ENCODE peak calls at places on chromosomes 12 and 14, in four cellular contexts. W is HepG2, Q is K562, C is SK-N-SH. G is an unnamed sample.

GRCh38 chr14:75254901-75255300 is 23.7 kb upstream of the FOS start:
- DNase-seq in C (no peak), Q (peak), W (no peak), G (no peak)

GRCh38 chr14:64507376-64508156 is 3.0 kb downstream of the ZBTB1 start:
- DNase-seq in Q (peak), W (no peak), C (no peak), G (no peak)

GRCh38 chr12:22443379-22444316 is 100.7 kb downstream of the C2CD5 start:
- DNase-seq in C (peak), Q (peak), W (peak), G (peak)

GRCh38 chr12:54374555-54375257 is 9.8 kb downstream of the ZNF385A start:
- DNase-seq in W (no peak), C (peak), Q (no peak), G (no peak)

GRCh38 chr12:22662356-22662755 is 37.4 kb downstream of the ETNK1 start:
- DNase-seq in C (no peak), Q (no peak), W (no peak), G (no peak)

GRCh38 chr14:103372552-103373304 is 12.5 kb upstream of the MARK3 start:
- DNase-seq in W (peak), C (no peak), Q (peak), G (peak)

GRCh38 chr12:105738036-105738435 is 400.7 kb downstream of the NUAK1 start:
- DNase-seq in C (no peak), Q (no peak), W (no peak), G (no peak)

GRCh38 chr12:2503762-2504161 is 291.0 kb upstream of the FKBP4 start:
- DNase-seq in C (no peak), W (no peak), Q (peak), G (no peak)

GRCh38 chr12:93050026-93050747 is 121.1 kb upstream of the EEA1 start:
- DNase-seq in C (no peak), W (no peak), Q (no peak), G (no peak)

GRCh38 chr14:64806202-64806861 is 73.4 kb downstream of the SPTB start:
- DNase-seq in C (no peak), W (peak), Q (no peak), G (no peak)

GRCh38 chr14:95518045-95518751 is 1.7 kb upstream of the SYNE3 start:
- DNase-seq in W (no peak), C (no peak), Q (no peak), G (no peak)

GRCh38 chr12:85733984-85734383 is 102.2 kb downstream of the RASSF9 start:
- DNase-seq in Q (no peak), W (no peak), C (no peak), G (no peak)

GRCh38 chr12:6288235-6288634 is 22.2 kb upstream of the PLEKHG6 start:
- DNase-seq in W (no peak), Q (no peak), C (no peak), G (no peak)

GRCh38 chr14:55698051-55698450 is 118.0 kb downstream of the KTN1 start:
- DNase-seq in C (no peak), Q (no peak), W (no peak), G (no peak)

GRCh38 chr14:23376477-23377200 is at the start of gene CMTM5:
- DNase-seq in Q (no peak), W (no peak), C (no peak), G (no peak)

GRCh38 chr12:81077686-81078441 is at the start of gene ACSS3:
- DNase-seq in Q (no peak), W (peak), C (peak), G (no peak)

GRCh38 chr12:8493084-8493483 is 20.2 kb upstream of the CLEC4D start:
- DNase-seq in Q (no peak), C (no peak), W (no peak), G (no peak)

GRCh38 chr12:107332726-107333125 is 239.4 kb upstream of the CRY1 start:
- DNase-seq in C (no peak), Q (no peak), W (no peak), G (no peak)

GRCh38 chr14:73770977-73771847 is 57.0 kb upstream of the PNMA1 start:
- DNase-seq in C (no peak), W (no peak), Q (no peak), G (no peak)

GRCh38 chr14:70906785-70907171 is 481 bp upstream of the PCNX1 start:
- DNase-seq in C (no peak), Q (no peak), W (no peak), G (no peak)

GRCh38 chr12:128914908-128915563 is 61.8 kb downstream of the GLT1D1 start:
- DNase-seq in Q (no peak), W (no peak), C (no peak), G (no peak)

GRCh38 chr14:33369041-33369440 is 430.4 kb downstream of the NPAS3 start:
- DNase-seq in Q (no peak), C (no peak), W (no peak), G (no peak)

GRCh38 chr12:92403210-92404175 is 257.8 kb upstream of the BTG1 start:
- DNase-seq in W (no peak), Q (peak), C (no peak), G (no peak)

GRCh38 chr12:118319627-118320026 is 53.1 kb downstream of the TAOK3 start:
- DNase-seq in W (no peak), C (no peak), Q (no peak), G (no peak)

GRCh38 chr14:77457115-77457521 is 283 bp downstream of the VIPAS39 start:
- DNase-seq in Q (no peak), C (peak), W (no peak), G (no peak)

GRCh38 chr14:61527325-61528100 is 167.8 kb upstream of the HIF1A start:
- DNase-seq in Q (peak), C (no peak), W (peak), G (no peak)

GRCh38 chr12:32868885-32869284 is 27.7 kb downstream of the PKP2 start:
- DNase-seq in W (no peak), Q (no peak), C (no peak), G (no peak)

GRCh38 chr12:105983622-105984325 is 155.0 kb downstream of the NUAK1 start:
- DNase-seq in Q (no peak), C (no peak), W (no peak), G (no peak)

GRCh38 chr14:28773917-28774691 is 7.5 kb downstream of the FOXG1 start:
- DNase-seq in W (no peak), C (no peak), Q (peak), G (no peak)

GRCh38 chr14:91307046-91307445 is 62.5 kb upstream of the GPR68 start:
- DNase-seq in C (no peak), Q (no peak), W (no peak), G (no peak)

GRCh38 chr12:121709478-121709890 is 3.1 kb upstream of the TMEM120B start:
- DNase-seq in W (peak), C (no peak), Q (no peak), G (peak)

GRCh38 chr12:88993655-88994054 is 358.6 kb downstream of the DUSP6 start:
- DNase-seq in Q (peak), C (peak), W (peak), G (peak)

GRCh38 chr14:77066555-77067172 is 31.4 kb upstream of the CIPC start:
- DNase-seq in W (no peak), C (no peak), Q (no peak), G (no peak)

GRCh38 chr12:30909721-30910350 is 16.7 kb upstream of the TSPAN11 start:
- DNase-seq in W (no peak), Q (no peak), C (no peak), G (no peak)

DNA sequence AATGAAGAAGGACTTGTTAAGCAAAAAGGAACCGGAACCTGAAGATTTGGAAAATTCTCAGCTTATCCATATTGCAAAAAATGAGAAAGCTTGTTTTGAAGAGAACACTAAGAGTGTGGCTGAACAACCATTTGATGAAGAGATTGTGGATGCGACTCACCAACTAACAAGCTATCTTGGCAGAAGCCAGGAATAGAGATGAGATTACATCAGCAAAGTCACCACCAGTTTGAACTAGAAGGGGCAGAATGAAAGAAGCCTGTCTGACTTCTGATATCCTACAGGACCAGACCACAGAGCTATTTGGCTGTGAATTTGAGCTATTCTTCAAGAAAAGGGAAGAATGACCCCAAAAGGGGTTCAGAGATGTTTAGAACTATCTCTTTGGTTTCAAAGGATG is 15.2 kb downstream of the NDUFA9 start:
- DNase-seq in C (no peak), W (no peak), Q (no peak), G (no peak)
- TF ChIP-seq JUND in C (peak), W (no peak), Q (no peak), G (no peak)

GRCh38 chr12:131893605-131894312 is 663 bp upstream of the ULK1 start:
- DNase-seq in C (no peak), W (no peak), Q (no peak), G (no peak)
- TF ChIP-seq ELF1 in C (no peak), W (no peak), Q (no peak), G (no peak)

GRCh38 chr12:49552014-49552413 is 13.2 kb downstream of the KCNH3 start:
- DNase-seq in Q (no peak), C (peak), W (no peak), G (no peak)

GRCh38 chr12:49552425-49552824 is 13.6 kb downstream of the KCNH3 start:
- DNase-seq in C (peak), W (no peak), Q (no peak), G (no peak)

GRCh38 chr12:49552899-49553298 is 14.1 kb downstream of the KCNH3 start:
- DNase-seq in Q (no peak), W (no peak), C (no peak), G (no peak)

GRCh38 chr12:49554266-49554665 is 13.7 kb downstream of the MCRS1 start:
- DNase-seq in W (no peak), C (peak), Q (no peak), G (no peak)

GRCh38 chr12:49553512-49554088 is 14.3 kb downstream of the MCRS1 start:
- DNase-seq in W (peak), Q (peak), C (peak), G (peak)
- TF ChIP-seq JUND in W (no peak), Q (no peak), C (no peak), G (no peak)

DNA sequence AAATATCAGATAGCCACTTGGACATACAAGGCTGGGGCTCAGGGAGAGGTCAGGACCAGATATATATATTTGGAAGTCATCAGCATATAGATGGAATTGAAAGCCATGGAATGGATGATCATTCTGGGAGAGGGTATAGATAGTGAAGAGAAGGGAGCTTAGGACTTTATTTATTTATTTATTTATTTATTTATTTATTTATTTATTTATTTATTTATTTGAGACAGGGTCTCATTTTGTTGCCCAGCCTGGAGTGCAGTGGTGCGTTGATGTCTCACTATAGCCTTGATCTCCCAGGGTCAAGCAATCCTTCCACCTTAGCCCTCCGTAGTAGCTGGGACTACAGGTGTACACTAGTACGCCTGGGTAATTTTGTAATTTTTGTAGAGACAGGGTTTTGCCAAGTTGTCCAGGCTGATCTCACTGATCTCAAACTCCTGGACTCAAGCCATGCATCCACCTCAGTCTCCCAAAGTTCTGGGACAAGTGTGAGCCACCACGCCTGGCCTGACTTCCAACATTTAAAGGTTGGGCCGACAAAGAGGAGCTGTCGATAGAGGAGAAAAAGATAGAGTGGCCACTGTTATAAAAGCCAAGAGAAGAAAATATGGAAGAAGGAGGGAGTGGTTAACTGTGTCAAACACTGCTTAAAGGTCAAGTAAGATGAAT is 8.7 kb upstream of the INHBE start:
- DNase-seq in C (no peak), W (no peak), Q (no peak), G (no peak)
- TF ChIP-seq ELF1 in C (no peak), W (no peak), Q (no peak), G (no peak)

GRCh38 chr12:49345048-49345839 is 1.4 kb upstream of the DNAJC22 start:
- DNase-seq in C (peak), W (no peak), Q (no peak), G (no peak)

GRCh38 chr12:49347307-49348237 is 884 bp downstream of the DNAJC22 start:
- DNase-seq in C (peak), W (peak), Q (peak), G (peak)

GRCh38 chr12:49348781-49349180 is 2.1 kb downstream of the DNAJC22 start:
- DNase-seq in C (no peak), Q (no peak), W (no peak), G (no peak)

GRCh38 chr12:49345840-49346658 is 639 bp upstream of the DNAJC22 start:
- DNase-seq in C (peak), W (no peak), Q (peak), G (no peak)

DNA sequence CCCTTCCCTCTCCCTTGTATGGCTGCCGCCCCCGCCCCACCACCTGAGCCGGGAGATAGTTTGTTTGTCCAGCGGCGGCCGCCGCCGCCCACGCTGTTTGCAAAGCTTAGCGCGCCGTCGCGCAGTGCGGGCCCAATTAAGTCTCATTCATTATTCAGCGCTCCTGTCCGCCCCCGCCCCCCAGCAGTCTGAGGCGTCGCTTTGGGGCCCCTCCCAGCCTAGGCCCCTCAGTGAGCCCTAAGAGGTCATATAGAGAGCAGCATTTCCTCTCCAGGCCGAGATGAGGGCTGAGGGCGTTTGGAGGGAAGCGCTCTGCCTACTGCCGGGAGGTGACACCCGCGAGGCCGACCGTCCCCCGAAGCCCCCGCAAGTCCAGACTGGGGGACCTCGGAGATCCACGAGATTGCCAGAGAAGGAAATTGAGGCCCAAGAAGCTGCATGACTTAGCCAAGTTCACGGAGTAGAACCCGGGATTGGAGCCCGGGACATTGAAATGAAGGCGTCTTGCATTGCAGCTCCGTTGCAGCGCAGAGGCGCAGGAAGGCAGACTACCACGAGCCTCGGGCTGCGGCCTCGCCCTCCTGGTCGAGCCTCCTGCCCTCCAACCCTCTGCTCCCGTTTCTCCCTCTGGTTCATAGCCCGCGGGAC is at the start of gene DNAJC22:
- DNase-seq in C (no peak), Q (peak), W (no peak), G (no peak)
- TF ChIP-seq JUND in C (no peak), Q (no peak), W (no peak), G (no peak)